ENCODE peak calls at places on chromosomes 2 and 18, in nine cellular contexts. F is CD4-positive, CD25-positive, alpha-beta regulatory T cell; U is lower lobe of right lung; N is right cardiac atrium; R is small intestine; P is fibroblast of lung; Q is spleen; D is HCT116; L is IMR-90. H is an unnamed sample. For H3K9me3, the result is how much of the 10 kb centered on the place peaks cover.

GRCh38 chr2:162403884-162404283 is 60.0 kb downstream of the GCA start:
- DNase-seq in F (no peak), U (no peak), N (no peak), R (no peak), P (peak), Q (no peak), D (no peak), L (peak), H (no peak)

GRCh38 chr18:79888016-79888415 is 63.4 kb downstream of the SLC66A2 start:
- DNase-seq in F (no peak), U (no peak), N (peak), R (no peak), P (no peak), Q (peak), D (no peak), L (no peak), H (no peak)

GRCh38 chr2:100038019-100038418 is 104.4 kb downstream of the AFF3 start:
- DNase-seq in F (no peak), U (no peak), N (no peak), R (no peak), P (no peak), Q (no peak), D (no peak), L (no peak), H (no peak)

GRCh38 chr18:48919547-48919946 is 31.2 kb downstream of the SMAD7 start:
- DNase-seq in F (no peak), U (no peak), N (peak), R (no peak), P (no peak), Q (no peak), D (no peak), L (no peak), H (no peak)

GRCh38 chr2:128807317-128807716 is 488.6 kb upstream of the HS6ST1 start:
- DNase-seq in F (no peak), U (no peak), N (no peak), R (no peak), P (no peak), Q (no peak), D (no peak), L (no peak), H (no peak)

GRCh38 chr2:10036095-10036879 is 7.1 kb upstream of the KLF11 start:
- DNase-seq in F (peak), U (peak), N (peak), R (no peak), P (peak), Q (no peak), D (no peak), L (peak), H (peak)

GRCh38 chr2:68719912-68720311 is 14.7 kb upstream of the ARHGAP25 start:
- DNase-seq in F (no peak), U (no peak), N (no peak), R (peak), P (no peak), Q (no peak), D (no peak), L (no peak), H (no peak)

GRCh38 chr2:117956036-117956791 is 57.7 kb downstream of the CCDC93 start:
- DNase-seq in F (no peak), U (no peak), N (no peak), R (no peak), P (no peak), Q (no peak), D (no peak), L (peak), H (no peak)

GRCh38 chr2:1727101-1727771 is 17.1 kb downstream of the PXDN start:
- DNase-seq in F (no peak), U (no peak), N (peak), R (no peak), P (no peak), Q (no peak), D (no peak), L (peak), H (peak)

GRCh38 chr2:39730685-39731302 is 48.3 kb downstream of the THUMPD2 start:
- DNase-seq in F (no peak), U (no peak), N (no peak), R (peak), P (no peak), Q (no peak), D (peak), L (peak), H (no peak)

GRCh38 chr2:235567842-235568241 is 74.0 kb downstream of the AGAP1 start:
- DNase-seq in F (no peak), U (no peak), N (peak), R (no peak), P (no peak), Q (no peak), D (no peak), L (no peak), H (no peak)

GRCh38 chr2:71452565-71452964 is 796 bp upstream of the DYSF start:
- DNase-seq in F (no peak), U (no peak), N (no peak), R (no peak), P (peak), Q (peak), D (peak), L (peak), H (peak)

GRCh38 chr2:2010266-2010665 is 266.0 kb upstream of the PXDN start:
- DNase-seq in F (no peak), U (no peak), N (no peak), R (no peak), P (no peak), Q (no peak), D (no peak), L (no peak), H (no peak)

GRCh38 chr18:79871481-79872091 is 73.8 kb downstream of the KCNG2 start:
- DNase-seq in F (no peak), U (no peak), N (no peak), R (no peak), P (no peak), Q (peak), D (no peak), L (no peak), H (peak)

GRCh38 chr18:32019251-32019943 is 772 bp downstream of the RNF125 start:
- DNase-seq in F (peak), U (peak), N (peak), R (peak), P (peak), Q (peak), D (peak), L (no peak), H (peak)

GRCh38 chr18:31658670-31659573 is 25.5 kb downstream of the B4GALT6 start:
- DNase-seq in F (no peak), U (no peak), N (no peak), R (peak), P (peak), Q (no peak), D (no peak), L (no peak), H (no peak)

GRCh38 chr2:133484106-133484505 is 84.2 kb downstream of the NCKAP5 start:
- DNase-seq in F (no peak), U (no peak), N (no peak), R (no peak), P (peak), Q (no peak), D (no peak), L (peak), H (no peak)

GRCh38 chr2:149825473-149825872 is 237.9 kb upstream of the MMADHC start:
- DNase-seq in F (no peak), U (no peak), N (no peak), R (no peak), P (no peak), Q (no peak), D (no peak), L (no peak), H (no peak)

GRCh38 chr18:25316619-25317018 is 35.3 kb downstream of the ZNF521 start:
- DNase-seq in F (no peak), U (no peak), N (no peak), R (no peak), P (no peak), Q (no peak), D (no peak), L (no peak), H (no peak)

GRCh38 chr2:61335226-61335625 is 135.7 kb downstream of the USP34 start:
- DNase-seq in F (no peak), U (no peak), N (no peak), R (no peak), P (peak), Q (no peak), D (no peak), L (no peak), H (no peak)

GRCh38 chr2:23565374-23565773 is 180.4 kb downstream of the KLHL29 start:
- DNase-seq in F (no peak), U (no peak), N (peak), R (no peak), P (no peak), Q (no peak), D (no peak), L (no peak), H (no peak)

GRCh38 chr18:47184419-47185050 is 8.4 kb upstream of the IER3IP1 start:
- DNase-seq in F (no peak), U (peak), N (no peak), R (no peak), P (peak), Q (no peak), D (peak), L (peak), H (no peak)

GRCh38 chr2:200335657-200336056 is 29.2 kb downstream of the SPATS2L start:
- DNase-seq in F (no peak), U (no peak), N (no peak), R (peak), P (peak), Q (no peak), D (no peak), L (no peak), H (no peak)

GRCh38 chr2:207184768-207185167 is 19.0 kb upstream of the KLF7 start:
- DNase-seq in F (no peak), U (no peak), N (no peak), R (no peak), P (peak), Q (no peak), D (no peak), L (peak), H (no peak)

GRCh38 chr2:210577263-210578071 is 21.1 kb downstream of the CPS1 start:
- DNase-seq in F (no peak), U (no peak), N (no peak), R (peak), P (peak), Q (no peak), D (peak), L (peak), H (no peak)

GRCh38 chr2:40760071-40760666 is 308.3 kb upstream of the SLC8A1 start:
- DNase-seq in F (no peak), U (no peak), N (no peak), R (peak), P (peak), Q (no peak), D (peak), L (peak), H (no peak)

GRCh38 chr2:28348149-28348567 is 44.5 kb upstream of the FOSL2 start:
- DNase-seq in F (peak), U (peak), N (peak), R (no peak), P (no peak), Q (peak), D (no peak), L (no peak), H (no peak)

GRCh38 chr2:136214284-136214683 is 96.3 kb upstream of the CXCR4 start:
- DNase-seq in F (no peak), U (no peak), N (no peak), R (no peak), P (no peak), Q (no peak), D (no peak), L (no peak), H (no peak)

GRCh38 chr18:9690418-9691178 is 17.5 kb upstream of the RAB31 start:
- DNase-seq in F (no peak), U (no peak), N (no peak), R (no peak), P (peak), Q (no peak), D (no peak), L (peak), H (no peak)

GRCh38 chr2:226772389-226773179 is 27.0 kb downstream of the IRS1 start:
- DNase-seq in F (no peak), U (no peak), N (no peak), R (peak), P (peak), Q (no peak), D (no peak), L (peak), H (no peak)
- H3K27ac ChIP-seq in F (no peak), U (no peak), N (no peak), R (no peak), P (peak), Q (peak), D (peak), L (no peak), H (peak)

DNA sequence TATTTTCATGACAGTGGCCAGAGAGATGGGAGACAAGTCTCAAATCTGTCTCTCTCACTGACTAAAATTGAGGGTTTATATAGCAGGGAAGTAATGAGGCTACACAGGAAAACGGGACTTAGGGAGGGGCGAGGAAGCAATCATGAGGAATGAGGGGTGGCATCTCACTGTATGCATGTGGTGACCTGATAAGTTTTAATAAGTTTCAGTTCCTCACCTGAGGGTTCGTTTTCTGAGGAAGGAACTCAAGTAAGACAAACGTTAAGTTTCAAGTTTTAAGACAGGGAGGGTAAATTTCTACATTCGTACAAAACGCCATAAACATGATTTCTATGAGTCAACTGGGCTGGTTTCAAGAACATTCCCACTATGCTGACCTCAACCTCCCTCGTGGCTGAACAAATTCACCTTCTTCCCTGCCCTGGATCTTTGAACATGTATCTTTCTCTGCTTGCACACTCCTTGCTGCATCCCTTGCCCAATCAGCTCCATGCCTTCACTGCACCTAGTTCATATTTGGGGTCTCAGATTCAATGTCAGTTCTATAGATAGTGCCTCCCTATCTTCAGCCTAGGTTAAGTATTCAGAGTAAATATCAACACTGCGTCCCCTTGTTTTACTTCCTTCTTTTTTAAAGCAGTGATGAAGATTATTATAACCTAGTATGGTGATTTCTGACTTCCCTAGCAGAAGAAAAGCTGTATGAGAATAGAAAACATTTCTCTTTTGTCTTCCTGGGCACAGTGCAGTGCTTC is 53.3 kb upstream of the CNTNAP5 start:
- DNase-seq in F (no peak), U (no peak), N (no peak), R (no peak), P (no peak), Q (no peak), D (no peak), L (no peak), H (no peak)
- H3K9me3 ChIP-seq in F (under half), U (under half), N (under half), R (under half), P (under half), Q (under half), D (under half), L (under half), H (under half)

DNA sequence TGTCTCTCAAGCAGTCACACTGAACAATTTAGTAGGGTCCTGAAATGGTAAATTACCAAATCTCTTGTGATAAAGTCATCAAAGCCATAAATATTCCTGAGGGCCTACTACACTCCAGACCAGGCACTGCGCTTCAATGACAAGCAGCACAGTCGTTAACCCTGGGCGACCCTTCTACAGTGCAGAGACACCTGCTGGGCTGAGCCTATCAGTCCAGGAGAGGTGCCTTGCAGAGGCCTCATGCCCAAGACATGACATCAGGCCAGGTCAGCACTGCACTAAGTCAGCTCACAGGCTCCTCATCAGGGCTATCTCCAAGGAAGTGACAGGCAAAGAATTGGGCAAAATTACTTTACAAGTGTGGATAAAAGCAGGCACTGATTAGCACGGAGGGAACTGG is 166.4 kb upstream of the EPB41L3 start:
- DNase-seq in F (no peak), U (no peak), N (no peak), R (peak), P (no peak), Q (no peak), D (no peak), L (no peak), H (no peak)
- H3K27ac ChIP-seq in F (no peak), U (no peak), N (no peak), R (no peak), P (no peak), Q (no peak), D (no peak), L (no peak), H (no peak)

GRCh38 chr2:239529313-239530015 is 128.6 kb upstream of the HDAC4 start:
- DNase-seq in F (no peak), U (peak), N (peak), R (no peak), P (no peak), Q (peak), D (no peak), L (no peak), H (peak)
- H3K9me3 ChIP-seq in F (under half), U (under half), N (under half), R (under half), P (under half), Q (under half), D (under half), L (under half), H (under half)